ENCODE peak calls at places on chromosomes 2 and 18, in five cellular contexts. S, C, Q, L and Y are unnamed samples.

GRCh38 chr2:132923787-132924186 is 253.8 kb upstream of the LYPD1 start:
- DNase-seq in S (no peak), C (no peak), Q (peak; percentile 86), L (peak; percentile 78), Y (no peak)

GRCh38 chr2:84526562-84526961 is 10.3 kb downstream of the DNAH6 start:
- DNase-seq in S (no peak), C (no peak), Q (peak; percentile 9), L (peak; percentile 2), Y (peak; percentile 21)

GRCh38 chr2:172712251-172712650 is 23.4 kb upstream of the RAPGEF4 start:
- DNase-seq in S (no peak), C (no peak), Q (no peak), L (no peak), Y (no peak)

GRCh38 chr2:127564429-127565260 is 29.2 kb downstream of the MYO7B start:
- DNase-seq in S (no peak), C (no peak), Q (no peak), L (no peak), Y (no peak)

GRCh38 chr2:190637331-190637734 is 11.6 kb upstream of the NAB1 start:
- DNase-seq in S (no peak), C (no peak), Q (peak; percentile 90), L (peak; percentile 89), Y (peak; percentile 83)

GRCh38 chr18:801137-801536 is 10.9 kb downstream of the YES1 start:
- DNase-seq in S (no peak), C (no peak), Q (no peak), L (no peak), Y (no peak)

GRCh38 chr2:84817239-84817655 is 63.6 kb downstream of the TRABD2A start:
- DNase-seq in S (no peak), C (no peak), Q (no peak), L (no peak), Y (no peak)

GRCh38 chr2:202109737-202110184 is 36.7 kb downstream of the KIAA2012 start:
- DNase-seq in S (no peak), C (peak; percentile 19), Q (peak; percentile 72), L (peak; percentile 70), Y (peak; percentile 79)

GRCh38 chr2:1769703-1770422 is 25.5 kb upstream of the PXDN start:
- DNase-seq in S (peak; percentile 84), C (peak; percentile 88), Q (peak; percentile 42), L (peak; percentile 25), Y (peak; percentile 92)

GRCh38 chr2:235235977-235236767 is 257.7 kb upstream of the AGAP1 start:
- DNase-seq in S (no peak), C (no peak), Q (peak; percentile 28), L (peak; percentile 17), Y (no peak)

GRCh38 chr2:236862961-236863728 is 222.5 kb upstream of the COPS8 start:
- DNase-seq in S (no peak), C (no peak), Q (peak; percentile 89), L (peak; percentile 83), Y (no peak)
- H3K9ac ChIP-seq in S (no peak overlapping the region), C (no peak overlapping the region), Q (no peak overlapping the region), L (peak overlapping the region; percentile 43), Y (no peak overlapping the region)

DNA sequence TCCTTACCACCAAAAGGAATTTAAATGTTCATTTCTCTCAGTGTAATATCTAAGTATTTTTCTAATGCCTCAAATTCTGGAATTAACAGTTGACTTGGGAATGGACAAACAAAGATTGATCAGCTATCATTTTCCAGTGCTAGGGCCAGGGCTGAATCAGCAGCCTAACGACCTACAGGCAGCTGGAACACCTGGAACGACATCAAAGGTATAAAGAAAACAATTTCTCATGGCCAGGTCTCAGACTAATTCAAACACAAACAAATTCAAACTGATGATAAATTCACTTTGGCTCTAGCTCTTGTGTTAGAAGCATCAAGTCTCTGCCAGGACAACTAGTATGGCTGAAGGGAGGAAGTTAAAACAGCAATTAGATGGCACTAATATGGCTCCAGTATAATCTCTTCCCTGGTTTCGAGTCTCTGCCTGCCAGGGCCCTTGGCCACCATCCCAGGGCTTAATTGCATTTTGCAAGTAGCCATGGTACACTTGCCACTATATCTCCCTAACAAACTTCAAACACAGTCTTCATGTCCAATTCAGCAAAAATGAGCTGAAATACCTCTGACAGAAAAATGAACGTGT is 70.2 kb upstream of the FSHR start:
- DNase-seq in S (no peak), C (no peak), Q (peak; percentile 3), L (no peak), Y (no peak)
- H3K9ac ChIP-seq in S (no peak overlapping the region), C (no peak overlapping the region), Q (no peak overlapping the region), L (no peak overlapping the region), Y (no peak overlapping the region)

GRCh38 chr2:65396348-65397026 is 35.9 kb downstream of the SPRED2 start:
- DNase-seq in S (no peak), C (no peak), Q (peak; percentile 74), L (peak; percentile 71), Y (no peak)
- H3K9ac ChIP-seq in S (no peak overlapping the region), C (no peak overlapping the region), Q (no peak overlapping the region), L (peak overlapping the region; percentile 2), Y (no peak overlapping the region)

GRCh38 chr2:179021258-179021657 is 28.7 kb downstream of the CCDC141 start:
- DNase-seq in S (no peak), C (no peak), Q (no peak), L (no peak), Y (no peak)
- H3K9ac ChIP-seq in S (no peak overlapping the region), C (no peak overlapping the region), Q (no peak overlapping the region), L (no peak overlapping the region), Y (no peak overlapping the region)